ENCODE peak calls at places on chromosome 3, in five cellular contexts. One of them, this sample, is unnamed.

GRCh38 chr3:196975349-196975748 is 6.7 kb upstream of the PIGZ start:
- DNase-seq in Panc1: no peak
- DNase-seq in HepG2: no peak
- DNase-seq in esophagus muscularis mucosa: no peak
- DNase-seq in HCT116: no peak
- DNase-seq in this sample: no peak

GRCh38 chr3:147960791-147961190 is 551.6 kb downstream of the ZIC1 start:
- DNase-seq in esophagus muscularis mucosa: no peak
- DNase-seq in HCT116: no peak
- DNase-seq in Panc1: no peak
- DNase-seq in HepG2: no peak
- DNase-seq in this sample: no peak

GRCh38 chr3:15332405-15333098 is at the start of gene SH3BP5:
- DNase-seq in HCT116: peak
- DNase-seq in HepG2: no peak
- DNase-seq in Panc1: peak
- DNase-seq in esophagus muscularis mucosa: no peak
- DNase-seq in this sample: no peak

GRCh38 chr3:170513674-170514073 is 72.2 kb downstream of the SLC7A14 start:
- DNase-seq in esophagus muscularis mucosa: peak
- DNase-seq in Panc1: no peak
- DNase-seq in HCT116: no peak
- DNase-seq in HepG2: no peak
- DNase-seq in this sample: no peak

GRCh38 chr3:128270559-128271492 is 117.5 kb downstream of the EEFSEC start:
- DNase-seq in esophagus muscularis mucosa: peak
- DNase-seq in Panc1: no peak
- DNase-seq in HCT116: no peak
- DNase-seq in HepG2: no peak
- DNase-seq in this sample: peak

GRCh38 chr3:192422998-192423349 is 304.4 kb downstream of the FGF12 start:
- DNase-seq in HCT116: no peak
- DNase-seq in Panc1: no peak
- DNase-seq in HepG2: no peak
- DNase-seq in esophagus muscularis mucosa: no peak
- DNase-seq in this sample: no peak

GRCh38 chr3:194282436-194283122 is 68.5 kb downstream of the CPN2 start:
- DNase-seq in HepG2: no peak
- DNase-seq in Panc1: no peak
- DNase-seq in esophagus muscularis mucosa: no peak
- DNase-seq in HCT116: no peak
- DNase-seq in this sample: no peak

GRCh38 chr3:187261541-187261969 is 30.0 kb downstream of the MASP1 start:
- DNase-seq in HCT116: no peak
- DNase-seq in HepG2: no peak
- DNase-seq in esophagus muscularis mucosa: no peak
- DNase-seq in Panc1: no peak
- DNase-seq in this sample: no peak

GRCh38 chr3:59816312-59816711 is 766.5 kb upstream of the CFAP20DC start:
- DNase-seq in esophagus muscularis mucosa: no peak
- DNase-seq in HepG2: no peak
- DNase-seq in Panc1: no peak
- DNase-seq in HCT116: no peak
- DNase-seq in this sample: no peak

GRCh38 chr3:98986073-98986472 is 84.6 kb upstream of the DCBLD2 start:
- DNase-seq in HepG2: peak
- DNase-seq in esophagus muscularis mucosa: no peak
- DNase-seq in Panc1: no peak
- DNase-seq in HCT116: peak
- DNase-seq in this sample: no peak

GRCh38 chr3:42680806-42681205 is 4.5 kb upstream of the KLHL40 start:
- DNase-seq in HCT116: no peak
- DNase-seq in esophagus muscularis mucosa: no peak
- DNase-seq in HepG2: no peak
- DNase-seq in Panc1: no peak
- DNase-seq in this sample: no peak

GRCh38 chr3:45915518-45916231 is 27.6 kb upstream of the CXCR6 start:
- DNase-seq in HepG2: no peak
- DNase-seq in HCT116: peak
- DNase-seq in esophagus muscularis mucosa: no peak
- DNase-seq in Panc1: no peak
- DNase-seq in this sample: no peak

GRCh38 chr3:81742581-81742980 is 18.9 kb downstream of the GBE1 start:
- DNase-seq in esophagus muscularis mucosa: no peak
- DNase-seq in HCT116: no peak
- DNase-seq in HepG2: no peak
- DNase-seq in Panc1: no peak
- DNase-seq in this sample: no peak

GRCh38 chr3:81740731-81741130 is 20.7 kb downstream of the GBE1 start:
- DNase-seq in HCT116: no peak
- DNase-seq in esophagus muscularis mucosa: no peak
- DNase-seq in Panc1: no peak
- DNase-seq in HepG2: no peak
- DNase-seq in this sample: no peak

GRCh38 chr3:81744366-81744765 is 17.1 kb downstream of the GBE1 start:
- DNase-seq in HCT116: peak
- DNase-seq in HepG2: peak
- DNase-seq in esophagus muscularis mucosa: no peak
- DNase-seq in Panc1: peak
- DNase-seq in this sample: no peak

GRCh38 chr3:81741214-81741613 is 20.2 kb downstream of the GBE1 start:
- DNase-seq in HCT116: no peak
- DNase-seq in HepG2: no peak
- DNase-seq in Panc1: no peak
- DNase-seq in esophagus muscularis mucosa: no peak
- DNase-seq in this sample: no peak

DNA sequence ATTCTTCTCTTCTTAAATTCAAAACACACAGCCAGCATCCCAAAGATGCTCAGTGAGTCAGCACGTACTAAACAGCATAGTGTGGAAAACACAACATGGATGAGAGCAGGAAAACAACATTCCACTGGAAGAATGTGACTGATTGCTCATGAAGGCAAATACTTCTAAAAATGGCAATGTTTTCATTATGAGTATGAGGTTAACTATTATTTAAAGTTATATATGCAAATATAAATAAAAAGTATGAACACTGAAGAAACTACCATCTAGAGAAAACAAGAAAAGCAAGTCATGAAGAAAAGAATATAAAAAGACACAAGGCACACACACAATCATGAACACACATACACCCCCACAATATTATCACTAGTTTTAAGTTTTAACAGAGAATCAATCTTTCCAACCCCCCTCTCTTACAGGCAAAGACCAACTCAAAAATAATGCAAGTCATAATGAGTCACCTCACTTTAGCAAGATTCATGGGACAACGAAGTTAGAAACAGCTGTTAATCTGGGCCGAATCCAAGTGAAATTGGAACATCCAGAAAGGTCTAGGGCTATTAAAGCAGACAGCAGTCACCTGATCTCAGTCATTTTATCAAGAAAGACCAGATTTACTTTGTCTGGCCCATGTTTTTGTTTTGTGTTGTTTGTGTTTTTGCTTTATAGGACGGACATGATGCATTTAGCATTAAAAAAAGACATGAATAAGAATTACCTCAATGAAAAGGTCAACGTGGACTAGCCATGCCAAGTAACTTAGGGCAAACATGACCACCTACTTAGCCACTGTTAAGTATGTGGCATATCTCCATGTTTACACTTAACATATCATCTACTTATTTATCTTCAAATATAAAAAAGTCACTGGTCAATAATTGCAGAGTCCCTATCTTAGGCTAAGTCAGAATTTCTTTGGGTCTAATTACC is 18.1 kb downstream of the GBE1 start:
- DNase-seq in esophagus muscularis mucosa: peak
- DNase-seq in Panc1: peak
- DNase-seq in HCT116: peak
- DNase-seq in HepG2: no peak
- DNase-seq in this sample: no peak
- TF ChIP-seq POLR2AphosphoS5 in esophagus muscularis mucosa: peak
- TF ChIP-seq POLR2AphosphoS5 in Panc1: no peak
- TF ChIP-seq POLR2AphosphoS5 in HCT116: peak
- TF ChIP-seq POLR2AphosphoS5 in HepG2: no peak
- TF ChIP-seq POLR2AphosphoS5 in this sample: peak

DNA sequence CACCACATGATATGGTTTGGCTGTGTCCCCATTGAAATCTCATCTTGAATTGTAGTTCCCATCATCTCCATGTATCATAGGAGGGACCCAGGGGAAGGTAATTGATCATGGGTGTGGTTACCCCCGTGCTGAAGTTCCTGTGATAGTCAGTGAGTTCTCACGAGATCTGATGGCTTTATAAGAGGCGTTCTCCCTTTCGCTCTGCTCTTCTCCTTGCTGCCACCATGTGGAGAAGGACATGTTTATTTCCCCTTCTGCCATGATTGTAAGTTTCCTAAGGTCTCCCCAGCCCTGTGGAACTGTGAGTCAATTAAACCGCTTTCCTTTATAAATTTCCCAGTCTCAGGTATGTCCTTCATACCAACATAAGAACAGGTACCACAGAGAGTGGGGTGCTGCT is 21.9 kb downstream of the OSTN start:
- DNase-seq in HepG2: peak
- DNase-seq in HCT116: peak
- DNase-seq in Panc1: no peak
- DNase-seq in esophagus muscularis mucosa: no peak
- DNase-seq in this sample: no peak
- TF ChIP-seq CTCF in HepG2: peak
- TF ChIP-seq CTCF in HCT116: peak
- TF ChIP-seq CTCF in Panc1: peak
- TF ChIP-seq CTCF in esophagus muscularis mucosa: no peak
- TF ChIP-seq CTCF in this sample: no peak

GRCh38 chr3:184249412-184250166 is at the start of gene EEF1AKMT4:
- DNase-seq in Panc1: peak
- DNase-seq in esophagus muscularis mucosa: peak
- DNase-seq in HCT116: peak
- DNase-seq in HepG2: peak
- DNase-seq in this sample: peak

GRCh38 chr3:184248454-184249411 is at the start of gene ALG3:
- DNase-seq in HepG2: peak
- DNase-seq in esophagus muscularis mucosa: no peak
- DNase-seq in HCT116: peak
- DNase-seq in Panc1: peak
- DNase-seq in this sample: no peak

GRCh38 chr3:184255291-184256039 is 5.9 kb downstream of the CAMK2N2 start:
- DNase-seq in esophagus muscularis mucosa: no peak
- DNase-seq in HepG2: no peak
- DNase-seq in Panc1: no peak
- DNase-seq in HCT116: no peak
- DNase-seq in this sample: no peak

DNA sequence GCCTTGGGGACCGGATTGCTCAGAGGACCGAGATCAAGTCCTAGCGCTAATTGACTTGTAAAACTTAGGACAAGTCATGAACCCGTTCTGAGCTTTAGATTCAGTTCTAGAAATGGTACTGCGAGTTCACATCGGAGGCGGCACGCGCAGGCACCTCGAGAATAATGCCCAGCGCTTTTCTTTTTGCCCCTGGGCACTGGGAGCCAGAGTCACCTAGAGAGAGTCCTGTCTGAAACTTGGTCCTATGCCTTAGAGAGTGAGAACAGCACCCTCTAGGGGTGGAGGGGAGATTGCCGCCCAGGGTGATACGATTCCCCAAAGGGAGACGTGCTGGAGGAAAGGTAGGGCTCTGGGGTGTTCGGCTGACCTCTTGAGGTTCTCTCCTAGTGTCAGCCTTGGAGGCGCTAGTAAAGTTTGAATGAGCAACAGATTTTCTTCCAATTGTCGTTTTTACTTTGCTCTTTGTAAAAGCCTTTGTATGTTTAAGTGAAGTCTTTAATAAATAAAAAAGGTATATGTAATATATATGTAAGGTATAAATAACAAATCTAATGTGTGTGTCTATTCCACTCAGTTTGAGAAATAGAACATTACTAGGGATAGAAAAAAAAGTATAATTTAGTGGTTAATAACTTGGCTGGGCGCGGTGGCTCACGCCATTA is 826 bp downstream of the EEF1AKMT4 start:
- DNase-seq in Panc1: peak
- DNase-seq in esophagus muscularis mucosa: peak
- DNase-seq in HepG2: peak
- DNase-seq in HCT116: peak
- DNase-seq in this sample: peak
- TF ChIP-seq POLR2AphosphoS5 in Panc1: no peak
- TF ChIP-seq POLR2AphosphoS5 in esophagus muscularis mucosa: peak
- TF ChIP-seq POLR2AphosphoS5 in HepG2: no peak
- TF ChIP-seq POLR2AphosphoS5 in HCT116: peak
- TF ChIP-seq POLR2AphosphoS5 in this sample: no peak

GRCh38 chr3:97975466-97975865 is 3.2 kb upstream of the RIOX2 start:
- DNase-seq in HCT116: no peak
- DNase-seq in Panc1: no peak
- DNase-seq in esophagus muscularis mucosa: no peak
- DNase-seq in HepG2: no peak
- DNase-seq in this sample: no peak
- TF ChIP-seq CTCF in HCT116: peak
- TF ChIP-seq CTCF in Panc1: no peak
- TF ChIP-seq CTCF in esophagus muscularis mucosa: no peak
- TF ChIP-seq CTCF in HepG2: no peak
- TF ChIP-seq CTCF in this sample: no peak

GRCh38 chr3:188298585-188298984 is 144.6 kb downstream of the LPP start:
- DNase-seq in HepG2: no peak
- DNase-seq in HCT116: no peak
- DNase-seq in Panc1: no peak
- DNase-seq in esophagus muscularis mucosa: no peak
- DNase-seq in this sample: no peak

GRCh38 chr3:188301147-188301546 is 147.2 kb downstream of the LPP start:
- DNase-seq in esophagus muscularis mucosa: no peak
- DNase-seq in Panc1: no peak
- DNase-seq in HCT116: no peak
- DNase-seq in HepG2: no peak
- DNase-seq in this sample: no peak

GRCh38 chr3:188296761-188297689 is 143.1 kb downstream of the LPP start:
- DNase-seq in Panc1: no peak
- DNase-seq in HepG2: peak
- DNase-seq in HCT116: no peak
- DNase-seq in esophagus muscularis mucosa: no peak
- DNase-seq in this sample: no peak

GRCh38 chr3:188299713-188300112 is 145.8 kb downstream of the LPP start:
- DNase-seq in HCT116: no peak
- DNase-seq in HepG2: no peak
- DNase-seq in esophagus muscularis mucosa: no peak
- DNase-seq in Panc1: no peak
- DNase-seq in this sample: no peak

DNA sequence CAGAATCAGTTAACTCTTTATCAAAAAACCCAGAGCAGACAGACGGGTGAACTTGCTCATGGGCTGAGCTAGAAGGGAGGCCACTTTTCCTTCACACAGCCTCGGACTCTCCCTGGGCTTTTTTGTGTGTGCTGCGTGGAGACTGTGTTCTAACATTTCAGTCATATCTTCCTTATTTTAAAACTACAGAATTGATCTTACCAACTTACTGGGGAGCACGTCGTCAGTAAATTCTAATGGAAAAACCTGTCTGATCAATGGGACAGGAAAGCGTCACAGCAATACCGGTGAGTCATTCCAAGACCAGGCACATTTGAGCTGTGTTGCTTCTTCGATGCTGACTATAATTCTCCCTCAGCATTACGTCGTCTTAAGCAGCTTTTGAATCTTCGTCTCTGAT is 145.1 kb downstream of the LPP start:
- DNase-seq in esophagus muscularis mucosa: no peak
- DNase-seq in Panc1: no peak
- DNase-seq in HCT116: no peak
- DNase-seq in HepG2: no peak
- DNase-seq in this sample: no peak
- TF ChIP-seq POLR2AphosphoS5 in esophagus muscularis mucosa: no peak
- TF ChIP-seq POLR2AphosphoS5 in Panc1: no peak
- TF ChIP-seq POLR2AphosphoS5 in HCT116: peak
- TF ChIP-seq POLR2AphosphoS5 in HepG2: no peak
- TF ChIP-seq POLR2AphosphoS5 in this sample: no peak

This sample was measured in vagina.